ENCODE peak calls at places on chromosome 9, in four cellular contexts. W, F, J and A are unnamed samples.

GRCh38 chr9:37915911-37916470 is 12.1 kb upstream of the SLC25A51 start:
- DNase-seq in W (no peak), F (no peak), J (no peak), A (no peak)

GRCh38 chr9:128125575-128126354 is 1.8 kb downstream of the PTGES2 start:
- DNase-seq in W (no peak), J (no peak), F (no peak), A (no peak)

GRCh38 chr9:131734165-131734610 is 5.7 kb downstream of the RAPGEF1 start:
- DNase-seq in W (peak; percentile 56), F (no peak), J (no peak), A (peak; percentile 50)

GRCh38 chr9:133112361-133113026 is 8.5 kb downstream of the RALGDS start:
- DNase-seq in W (no peak), J (no peak), F (no peak), A (no peak)

GRCh38 chr9:134320195-134320885 is 5.9 kb upstream of the RXRA start:
- DNase-seq in J (no peak), W (no peak), F (no peak), A (no peak)

GRCh38 chr9:32344551-32345182 is 39.8 kb upstream of the ACO1 start:
- DNase-seq in W (no peak), F (no peak), J (peak; percentile 72), A (no peak)

GRCh38 chr9:77384406-77384805 is 207.1 kb downstream of the VPS13A start:
- DNase-seq in W (no peak), J (no peak), F (no peak), A (no peak)

GRCh38 chr9:86202338-86202882 is 57.0 kb downstream of the C9orf153 start:
- DNase-seq in W (peak; percentile 56), J (no peak), F (peak; percentile 44), A (peak; percentile 11)

GRCh38 chr9:126614455-126615248 is 924 bp downstream of the LMX1B start:
- DNase-seq in J (peak; percentile 72), F (no peak), W (peak; percentile 57), A (peak; percentile 38)

GRCh38 chr9:23672121-23672520 is 153.9 kb downstream of the ELAVL2 start:
- DNase-seq in W (no peak), F (no peak), J (no peak), A (no peak)

GRCh38 chr9:107480386-107480789 is 9.2 kb downstream of the KLF4 start:
- DNase-seq in J (no peak), F (peak; percentile 37), W (no peak), A (no peak)

GRCh38 chr9:93575706-93576295 is 583 bp upstream of the PHF2 start:
- DNase-seq in W (peak; percentile 75), F (peak; percentile 75), J (peak; percentile 65), A (peak; percentile 58)

GRCh38 chr9:134936021-134936761 is 18.5 kb upstream of the FCN1 start:
- DNase-seq in W (no peak), F (peak; percentile 45), J (no peak), A (no peak)

GRCh38 chr9:121773954-121774714 is 122.7 kb downstream of the DAB2IP start:
- DNase-seq in J (no peak), W (no peak), F (no peak), A (no peak)

GRCh38 chr9:96048954-96049831 is 173.7 kb downstream of the ERCC6L2 start:
- DNase-seq in J (no peak), F (no peak), W (no peak), A (no peak)

GRCh38 chr9:96009223-96009602 is 133.7 kb downstream of the ERCC6L2 start:
- DNase-seq in F (no peak), J (no peak), W (no peak), A (no peak)

GRCh38 chr9:91660295-91660589 is 236.6 kb upstream of the NFIL3 start:
- DNase-seq in W (no peak), F (no peak), J (no peak), A (peak; percentile 13)

GRCh38 chr9:32413424-32413823 is 29.0 kb downstream of the ACO1 start:
- DNase-seq in F (no peak), J (no peak), W (no peak), A (no peak)

GRCh38 chr9:112487008-112487798 is 576 bp downstream of the KIAA1958 start:
- DNase-seq in F (peak; percentile 56), W (peak; percentile 82), J (peak; percentile 71), A (peak; percentile 73)

GRCh38 chr9:99431103-99431502 is 209.0 kb downstream of the SEC61B start:
- DNase-seq in F (no peak), W (no peak), J (no peak), A (no peak)

GRCh38 chr9:90826326-90827020 is 24.9 kb downstream of the SYK start:
- DNase-seq in W (no peak), F (no peak), J (peak; percentile 4), A (no peak)

GRCh38 chr9:71594566-71594965 is 173.7 kb downstream of the CEMIP2 start:
- DNase-seq in F (no peak), W (no peak), J (no peak), A (no peak)

GRCh38 chr9:137305060-137305787 is 3.2 kb upstream of the NRARP start:
- DNase-seq in F (peak; percentile 48), J (peak; percentile 66), W (peak; percentile 48), A (peak; percentile 56)

GRCh38 chr9:137303893-137304382 is 1.9 kb upstream of the NRARP start:
- DNase-seq in W (peak; percentile 15), F (no peak), J (peak; percentile 49), A (no peak)

GRCh38 chr9:137303031-137303892 is 1.2 kb upstream of the NRARP start:
- DNase-seq in W (peak; percentile 20), J (peak; percentile 66), F (no peak), A (no peak)

GRCh38 chr9:137305788-137306545 is 3.9 kb upstream of the NRARP start:
- DNase-seq in F (peak; percentile 7), W (peak; percentile 23), J (no peak), A (no peak)

GRCh38 chr9:137304383-137305059 is 2.5 kb upstream of the NRARP start:
- DNase-seq in J (no peak), F (no peak), W (peak; percentile 51), A (no peak)
- TF ChIP-seq JUND in J (no peak), F (no peak), W (no peak), A (no peak)

DNA sequence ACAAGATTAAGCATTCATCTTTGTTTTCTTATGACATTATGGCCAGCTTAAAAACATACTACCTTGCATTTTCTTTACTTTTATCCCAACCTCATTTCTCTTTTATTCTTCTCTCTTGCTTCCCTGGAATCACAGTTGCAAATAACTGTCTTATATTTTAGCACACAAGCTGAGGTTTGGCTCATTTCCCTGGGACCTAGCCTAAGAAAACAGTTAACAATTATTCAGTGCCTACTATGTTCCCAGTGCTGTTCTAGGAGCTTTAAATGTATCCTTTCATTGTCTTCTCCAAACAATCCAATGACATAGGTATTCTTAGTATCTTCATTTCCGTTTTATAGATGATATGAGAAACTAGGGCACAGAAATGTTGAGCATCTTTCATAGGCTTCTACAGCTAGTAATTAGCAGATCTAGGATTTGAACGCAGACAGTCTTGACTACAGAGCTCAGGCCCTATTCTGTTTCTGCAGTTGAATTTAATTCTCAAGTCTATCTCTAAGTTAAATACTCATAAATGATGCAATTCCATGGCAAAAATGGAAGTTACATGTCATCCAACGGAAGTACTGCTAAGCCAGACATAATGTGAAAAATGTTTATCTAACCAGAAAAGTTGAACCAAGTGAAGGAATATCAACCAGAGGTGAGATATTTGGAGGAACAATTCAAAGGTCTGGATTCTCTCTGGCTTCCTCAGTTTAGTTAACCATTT is 52.3 kb upstream of the MTAP start:
- DNase-seq in J (no peak), F (no peak), W (no peak), A (no peak)
- TF ChIP-seq JUND in J (no peak), F (no peak), W (no peak), A (no peak)

GRCh38 chr9:135989157-135989556 is 28.0 kb upstream of the UBAC1 start:
- DNase-seq in J (no peak), W (no peak), F (no peak), A (no peak)

GRCh38 chr9:135992486-135993408 is 31.6 kb upstream of the UBAC1 start:
- DNase-seq in F (peak; percentile 81), W (peak; percentile 89), J (peak; percentile 81), A (no peak)

GRCh38 chr9:135989722-135990467 is 28.7 kb upstream of the UBAC1 start:
- DNase-seq in W (no peak), F (no peak), J (no peak), A (no peak)

GRCh38 chr9:135991771-135992170 is 30.6 kb upstream of the UBAC1 start:
- DNase-seq in W (no peak), J (no peak), F (no peak), A (no peak)

GRCh38 chr9:135990468-135991429 is 29.6 kb upstream of the UBAC1 start:
- DNase-seq in F (peak; percentile 89), J (no peak), W (peak; percentile 89), A (peak; percentile 94)
- TF ChIP-seq JUND in F (no peak), J (no peak), W (no peak), A (no peak)

DNA sequence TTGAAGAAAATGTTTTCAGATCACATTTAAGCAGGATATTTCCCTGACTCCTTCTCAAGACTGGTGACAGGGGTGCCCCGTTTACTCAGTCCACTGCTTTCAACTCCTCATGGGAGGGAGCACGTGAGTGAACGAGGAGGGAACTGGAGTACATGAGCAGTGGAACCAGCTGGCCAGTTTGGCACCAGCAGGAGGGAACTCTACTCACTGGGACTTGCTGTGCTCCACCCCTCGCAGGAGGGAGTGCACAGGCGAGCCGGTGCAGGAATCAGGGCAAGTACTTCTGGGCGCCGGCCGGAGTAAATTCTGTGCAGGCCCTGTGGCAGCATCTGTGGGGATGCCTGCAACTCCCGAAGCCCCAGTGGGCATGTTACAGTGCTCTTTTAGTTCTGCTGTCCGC is 1941.1 kb upstream of the C9orf72 start:
- DNase-seq in F (no peak), W (no peak), J (peak; percentile 61), A (peak; percentile 0)
- TF ChIP-seq JUND in F (no peak), W (no peak), J (no peak), A (no peak)

GRCh38 chr9:88892729-88893128 is 98.5 kb upstream of the S1PR3 start:
- DNase-seq in J (no peak), W (no peak), F (no peak), A (no peak)
- TF ChIP-seq JUND in J (no peak), W (no peak), F (no peak), A (no peak)

GRCh38 chr9:1938135-1938534 is 77.0 kb upstream of the SMARCA2 start:
- DNase-seq in W (no peak), F (no peak), J (no peak), A (no peak)

GRCh38 chr9:1941989-1942388 is 73.2 kb upstream of the SMARCA2 start:
- DNase-seq in W (no peak), J (no peak), F (no peak), A (no peak)

GRCh38 chr9:1939466-1939865 is 75.7 kb upstream of the SMARCA2 start:
- DNase-seq in W (no peak), F (no peak), J (no peak), A (no peak)

GRCh38 chr9:1938675-1939170 is 76.4 kb upstream of the SMARCA2 start:
- DNase-seq in W (no peak), F (no peak), J (no peak), A (no peak)

GRCh38 chr9:1939926-1940368 is 75.2 kb upstream of the SMARCA2 start:
- DNase-seq in F (peak; percentile 26), W (peak; percentile 54), J (no peak), A (peak; percentile 48)
- TF ChIP-seq JUND in F (no peak), W (no peak), J (no peak), A (no peak)

DNA sequence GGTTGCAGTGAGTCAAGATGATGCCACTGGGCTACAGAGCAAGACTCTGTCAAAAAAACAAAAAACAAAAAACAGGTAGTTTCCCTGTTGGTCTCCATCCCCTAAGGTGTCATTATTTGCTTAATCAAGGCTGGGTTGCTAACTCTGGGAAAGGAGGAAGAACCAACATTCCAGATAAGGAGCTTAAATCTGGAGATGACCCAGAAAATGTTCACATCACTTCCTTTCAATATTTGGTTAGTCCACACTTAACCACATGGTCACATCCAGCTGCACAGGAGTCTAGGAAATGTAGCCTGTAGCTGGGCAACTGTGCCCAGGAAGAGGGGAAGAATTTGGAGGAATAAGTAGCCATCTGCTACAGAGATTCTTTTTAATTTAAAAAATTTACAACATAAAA is 25.9 kb upstream of the MEGF9 start:
- DNase-seq in W (no peak), F (no peak), J (no peak), A (no peak)
- TF ChIP-seq JUND in W (no peak), F (no peak), J (no peak), A (no peak)